ENCODE peak calls at places on chromosomes 4 and X, in eight cellular contexts. G is activated gamma-delta T cell; Q is activated CD4-positive, alpha-beta T cell treated with anti-CD3 and anti-CD28 coated beads for 36 hours; J is neural crest cell; E is H54; O is occipital lobe; F is EH; Y is stimulated activated CD8-positive, alpha-beta memory T cell treated with anti-CD3 and anti-CD28 coated beads, Interleukin-12 subunit alpha, Interleukin-12 subunit beta, amount 100 ng/mL, for 1 hour. N is an unnamed sample.

GRCh38 chrX:154748712-154749339 is 2.1 kb downstream of the GAB3 start:
- DNase-seq in G (no peak), Q (peak; percentile 55), J (peak; percentile 38), E (no peak), O (no peak), F (peak; percentile 66), Y (no peak), N (no peak)

GRCh38 chr4:27789768-27790167 is 929.1 kb downstream of the STIM2 start:
- DNase-seq in G (no peak), Q (no peak), J (no peak), E (no peak), O (no peak), F (peak; percentile 53), Y (no peak), N (no peak)

GRCh38 chr4:182804131-182804530 is 113.1 kb downstream of the DCTD start:
- DNase-seq in G (no peak), Q (no peak), J (no peak), E (no peak), O (no peak), F (no peak), Y (no peak), N (no peak)

GRCh38 chr4:107133965-107134364 is 97.9 kb upstream of the DKK2 start:
- DNase-seq in G (no peak), Q (no peak), J (no peak), E (no peak), O (no peak), F (no peak), Y (no peak), N (no peak)

GRCh38 chr4:42446823-42447222 is 49.5 kb downstream of the SHISA3 start:
- DNase-seq in G (no peak), Q (no peak), J (no peak), E (no peak), O (no peak), F (no peak), Y (no peak), N (no peak)

GRCh38 chr4:38488891-38489861 is 174.8 kb upstream of the KLF3 start:
- DNase-seq in G (no peak), Q (no peak), J (peak; percentile 14), E (no peak), O (no peak), F (peak; percentile 22), Y (no peak), N (no peak)

GRCh38 chr4:185341841-185342240 is 53.9 kb downstream of the LRP2BP start:
- DNase-seq in G (no peak), Q (peak; percentile 22), J (no peak), E (no peak), O (no peak), F (no peak), Y (no peak), N (no peak)

GRCh38 chrX:23784487-23785301 is 1.7 kb downstream of the SAT1 start:
- DNase-seq in G (no peak), Q (no peak), J (no peak), E (no peak), O (no peak), F (peak; percentile 84), Y (no peak), N (no peak)

GRCh38 chr4:186557486-186557885 is 2.1 kb upstream of the MTNR1A start:
- DNase-seq in G (no peak), Q (no peak), J (no peak), E (peak; percentile 11), O (no peak), F (peak; percentile 79), Y (no peak), N (no peak)

GRCh38 chrX:78327370-78328048 is at the start of gene CYSLTR1:
- DNase-seq in G (no peak), Q (no peak), J (no peak), E (no peak), O (no peak), F (no peak), Y (no peak), N (no peak)

GRCh38 chr4:168126952-168127351 is 34.6 kb downstream of the ANXA10 start:
- DNase-seq in G (no peak), Q (no peak), J (no peak), E (no peak), O (no peak), F (no peak), Y (no peak), N (no peak)

GRCh38 chr4:102610007-102610406 is 108.8 kb downstream of the NFKB1 start:
- DNase-seq in G (no peak), Q (no peak), J (no peak), E (no peak), O (no peak), F (peak; percentile 22), Y (no peak), N (no peak)

GRCh38 chr4:57078685-57079521 is 31.3 kb downstream of the IGFBP7 start:
- DNase-seq in G (no peak), Q (no peak), J (no peak), E (no peak), O (no peak), F (peak; percentile 50), Y (no peak), N (peak; percentile 58)

GRCh38 chr4:15457401-15458201 is 12.1 kb upstream of the CC2D2A start:
- DNase-seq in G (no peak), Q (no peak), J (no peak), E (no peak), O (no peak), F (peak; percentile 72), Y (no peak), N (no peak)

GRCh38 chr4:119337010-119337409 is 15.1 kb upstream of the FABP2 start:
- DNase-seq in G (no peak), Q (no peak), J (no peak), E (no peak), O (no peak), F (peak; percentile 54), Y (no peak), N (no peak)

GRCh38 chrX:149877636-149878035 is 3.3 kb upstream of the MAGEA8 start:
- DNase-seq in G (no peak), Q (no peak), J (no peak), E (peak; percentile 20), O (no peak), F (peak; percentile 16), Y (no peak), N (no peak)

GRCh38 chrX:126065901-126066660 is 100.0 kb downstream of the DCAF12L2 start:
- DNase-seq in G (no peak), Q (no peak), J (no peak), E (no peak), O (no peak), F (no peak), Y (no peak), N (peak; percentile 7)

GRCh38 chr4:156422576-156422975 is 468.9 kb upstream of the CTSO start:
- DNase-seq in G (no peak), Q (no peak), J (no peak), E (no peak), O (no peak), F (peak; percentile 27), Y (no peak), N (no peak)

GRCh38 chr4:20403317-20403716 is 151.6 kb downstream of the SLIT2 start:
- DNase-seq in G (no peak), Q (no peak), J (no peak), E (no peak), O (no peak), F (no peak), Y (no peak), N (no peak)

GRCh38 chr4:53928825-53929224 is 135.6 kb downstream of the CHIC2 start:
- DNase-seq in G (no peak), Q (no peak), J (no peak), E (no peak), O (no peak), F (peak; percentile 81), Y (no peak), N (no peak)

GRCh38 chr4:86891785-86892638 is at the start of gene C4orf36:
- DNase-seq in G (peak; percentile 10), Q (peak; percentile 67), J (peak; percentile 59), E (peak; percentile 37), O (peak; percentile 66), F (peak; percentile 72), Y (no peak), N (peak; percentile 88)

GRCh38 chr4:173929921-173930320 is 353.5 kb downstream of the FBXO8 start:
- DNase-seq in G (no peak), Q (no peak), J (no peak), E (no peak), O (no peak), F (no peak), Y (no peak), N (no peak)

GRCh38 chrX:6661731-6662130 is 126.8 kb upstream of the VCX3A start:
- DNase-seq in G (no peak), Q (no peak), J (no peak), E (no peak), O (no peak), F (no peak), Y (no peak), N (no peak)

GRCh38 chr4:166091146-166091545 is 218.1 kb downstream of the TLL1 start:
- DNase-seq in G (no peak), Q (no peak), J (no peak), E (no peak), O (no peak), F (no peak), Y (no peak), N (no peak)

GRCh38 chrX:116238093-116238492 is 67.5 kb downstream of the AGTR2 start:
- DNase-seq in G (no peak), Q (no peak), J (no peak), E (no peak), O (no peak), F (no peak), Y (no peak), N (no peak)

GRCh38 chr4:109733728-109734127 is 3.9 kb upstream of the PLA2G12A start:
- DNase-seq in G (no peak), Q (no peak), J (no peak), E (no peak), O (no peak), F (no peak), Y (no peak), N (no peak)

GRCh38 chrX:9515973-9516538 is 51.2 kb downstream of the TBL1X start:
- DNase-seq in G (no peak), Q (no peak), J (no peak), E (no peak), O (no peak), F (no peak), Y (no peak), N (no peak)

GRCh38 chr4:174058846-174059245 is 224.6 kb downstream of the FBXO8 start:
- DNase-seq in G (no peak), Q (no peak), J (no peak), E (no peak), O (no peak), F (no peak), Y (no peak), N (no peak)

GRCh38 chrX:97238632-97239031 is 354.9 kb downstream of the RPA4 start:
- DNase-seq in G (no peak), Q (no peak), J (no peak), E (peak; percentile 5), O (no peak), F (peak; percentile 58), Y (no peak), N (no peak)

GRCh38 chrX:48938721-48939416 is 18.5 kb downstream of the OTUD5 start:
- DNase-seq in G (no peak), Q (peak; percentile 88), J (no peak), E (no peak), O (no peak), F (no peak), Y (no peak), N (no peak)

GRCh38 chr4:163070023-163070422 is 96.7 kb downstream of the NAF1 start:
- DNase-seq in G (no peak), Q (no peak), J (no peak), E (no peak), O (no peak), F (peak; percentile 2), Y (no peak), N (no peak)

GRCh38 chr4:56704074-56704473 is 23.0 kb upstream of the HOPX start:
- DNase-seq in G (no peak), Q (no peak), J (no peak), E (no peak), O (no peak), F (no peak), Y (no peak), N (no peak)

GRCh38 chr4:16032871-16033505 is 50.8 kb downstream of the PROM1 start:
- DNase-seq in G (no peak), Q (no peak), J (no peak), E (no peak), O (no peak), F (peak; percentile 9), Y (no peak), N (no peak)

GRCh38 chr4:183485411-183486160 is 19.3 kb upstream of the ING2 start:
- DNase-seq in G (no peak), Q (no peak), J (no peak), E (no peak), O (no peak), F (peak; percentile 59), Y (no peak), N (no peak)